ENCODE peak calls at places on chromosomes 16 and 17, in five cellular contexts. One of them, this sample, is unnamed.

GRCh38 chr17:39921323-39921722 is 2.9 kb upstream of the GSDMB start:
- DNase-seq in AG09319: no peak
- DNase-seq in T47D: no peak
- DNase-seq in HFFc6: no peak
- DNase-seq in activated T-helper 2 cell treated with anti-CD3 and anti-CD28 coated beads, Interferon-gamma antibody, Interleukin-2, Interleukin-4, amounts not matched to agents 10 μg/mL and 5 μg/mL and 100 μg/mL, durations not matched to agents 14 hours and 24 hours and 36 hours: no peak
- DNase-seq in this sample: no peak

GRCh38 chr17:16377804-16378400 is 3.0 kb upstream of the UBB start:
- DNase-seq in AG09319: no peak
- DNase-seq in T47D: no peak
- DNase-seq in HFFc6: peak
- DNase-seq in activated T-helper 2 cell treated with anti-CD3 and anti-CD28 coated beads, Interferon-gamma antibody, Interleukin-2, Interleukin-4, amounts not matched to agents 10 μg/mL and 5 μg/mL and 100 μg/mL, durations not matched to agents 14 hours and 24 hours and 36 hours: no peak
- DNase-seq in this sample: peak

GRCh38 chr16:62648256-62648655 is 612.0 kb upstream of the CDH8 start:
- DNase-seq in AG09319: no peak
- DNase-seq in T47D: no peak
- DNase-seq in HFFc6: no peak
- DNase-seq in activated T-helper 2 cell treated with anti-CD3 and anti-CD28 coated beads, Interferon-gamma antibody, Interleukin-2, Interleukin-4, amounts not matched to agents 10 μg/mL and 5 μg/mL and 100 μg/mL, durations not matched to agents 14 hours and 24 hours and 36 hours: no peak
- DNase-seq in this sample: no peak

GRCh38 chr16:27245276-27246231 is 23.0 kb downstream of the NSMCE1 start:
- DNase-seq in AG09319: peak
- DNase-seq in T47D: no peak
- DNase-seq in HFFc6: peak
- DNase-seq in activated T-helper 2 cell treated with anti-CD3 and anti-CD28 coated beads, Interferon-gamma antibody, Interleukin-2, Interleukin-4, amounts not matched to agents 10 μg/mL and 5 μg/mL and 100 μg/mL, durations not matched to agents 14 hours and 24 hours and 36 hours: peak
- DNase-seq in this sample: peak

GRCh38 chr16:56547120-56547948 is 17.5 kb upstream of the MT4 start:
- DNase-seq in AG09319: no peak
- DNase-seq in T47D: no peak
- DNase-seq in HFFc6: peak
- DNase-seq in activated T-helper 2 cell treated with anti-CD3 and anti-CD28 coated beads, Interferon-gamma antibody, Interleukin-2, Interleukin-4, amounts not matched to agents 10 μg/mL and 5 μg/mL and 100 μg/mL, durations not matched to agents 14 hours and 24 hours and 36 hours: no peak
- DNase-seq in this sample: peak

GRCh38 chr17:58312824-58313223 is 15.8 kb downstream of the TSPOAP1 start:
- DNase-seq in AG09319: no peak
- DNase-seq in T47D: peak
- DNase-seq in HFFc6: no peak
- DNase-seq in activated T-helper 2 cell treated with anti-CD3 and anti-CD28 coated beads, Interferon-gamma antibody, Interleukin-2, Interleukin-4, amounts not matched to agents 10 μg/mL and 5 μg/mL and 100 μg/mL, durations not matched to agents 14 hours and 24 hours and 36 hours: no peak
- DNase-seq in this sample: no peak

GRCh38 chr16:73053379-73054130 is 5.6 kb upstream of the ZFHX3 start:
- DNase-seq in AG09319: no peak
- DNase-seq in T47D: no peak
- DNase-seq in HFFc6: no peak
- DNase-seq in activated T-helper 2 cell treated with anti-CD3 and anti-CD28 coated beads, Interferon-gamma antibody, Interleukin-2, Interleukin-4, amounts not matched to agents 10 μg/mL and 5 μg/mL and 100 μg/mL, durations not matched to agents 14 hours and 24 hours and 36 hours: no peak
- DNase-seq in this sample: peak

GRCh38 chr17:15261063-15261817 is 3.9 kb downstream of the PMP22 start:
- DNase-seq in AG09319: no peak
- DNase-seq in T47D: no peak
- DNase-seq in HFFc6: peak
- DNase-seq in activated T-helper 2 cell treated with anti-CD3 and anti-CD28 coated beads, Interferon-gamma antibody, Interleukin-2, Interleukin-4, amounts not matched to agents 10 μg/mL and 5 μg/mL and 100 μg/mL, durations not matched to agents 14 hours and 24 hours and 36 hours: no peak
- DNase-seq in this sample: peak

GRCh38 chr16:88084881-88085280 is 133.6 kb downstream of the BANP start:
- DNase-seq in AG09319: no peak
- DNase-seq in T47D: no peak
- DNase-seq in HFFc6: peak
- DNase-seq in activated T-helper 2 cell treated with anti-CD3 and anti-CD28 coated beads, Interferon-gamma antibody, Interleukin-2, Interleukin-4, amounts not matched to agents 10 μg/mL and 5 μg/mL and 100 μg/mL, durations not matched to agents 14 hours and 24 hours and 36 hours: no peak
- DNase-seq in this sample: no peak

GRCh38 chr17:38453951-38454421 is 25.7 kb downstream of the ARHGAP23 start:
- DNase-seq in AG09319: no peak
- DNase-seq in T47D: peak
- DNase-seq in HFFc6: peak
- DNase-seq in activated T-helper 2 cell treated with anti-CD3 and anti-CD28 coated beads, Interferon-gamma antibody, Interleukin-2, Interleukin-4, amounts not matched to agents 10 μg/mL and 5 μg/mL and 100 μg/mL, durations not matched to agents 14 hours and 24 hours and 36 hours: no peak
- DNase-seq in this sample: no peak

GRCh38 chr16:46730126-46730525 is 18.0 kb downstream of the MYLK3 start:
- DNase-seq in AG09319: no peak
- DNase-seq in T47D: no peak
- DNase-seq in HFFc6: no peak
- DNase-seq in activated T-helper 2 cell treated with anti-CD3 and anti-CD28 coated beads, Interferon-gamma antibody, Interleukin-2, Interleukin-4, amounts not matched to agents 10 μg/mL and 5 μg/mL and 100 μg/mL, durations not matched to agents 14 hours and 24 hours and 36 hours: no peak
- DNase-seq in this sample: no peak

GRCh38 chr16:89574681-89575246 is 794 bp upstream of the CPNE7 start:
- DNase-seq in AG09319: no peak
- DNase-seq in T47D: no peak
- DNase-seq in HFFc6: peak
- DNase-seq in activated T-helper 2 cell treated with anti-CD3 and anti-CD28 coated beads, Interferon-gamma antibody, Interleukin-2, Interleukin-4, amounts not matched to agents 10 μg/mL and 5 μg/mL and 100 μg/mL, durations not matched to agents 14 hours and 24 hours and 36 hours: peak
- DNase-seq in this sample: no peak

GRCh38 chr16:78816499-78817441 is 717.3 kb downstream of the WWOX start:
- DNase-seq in AG09319: no peak
- DNase-seq in T47D: peak
- DNase-seq in HFFc6: no peak
- DNase-seq in activated T-helper 2 cell treated with anti-CD3 and anti-CD28 coated beads, Interferon-gamma antibody, Interleukin-2, Interleukin-4, amounts not matched to agents 10 μg/mL and 5 μg/mL and 100 μg/mL, durations not matched to agents 14 hours and 24 hours and 36 hours: no peak
- DNase-seq in this sample: no peak

GRCh38 chr16:1068451-1068850 is 4.1 kb upstream of the SSTR5 start:
- DNase-seq in AG09319: no peak
- DNase-seq in T47D: no peak
- DNase-seq in HFFc6: no peak
- DNase-seq in activated T-helper 2 cell treated with anti-CD3 and anti-CD28 coated beads, Interferon-gamma antibody, Interleukin-2, Interleukin-4, amounts not matched to agents 10 μg/mL and 5 μg/mL and 100 μg/mL, durations not matched to agents 14 hours and 24 hours and 36 hours: no peak
- DNase-seq in this sample: no peak

GRCh38 chr17:51493206-51493605 is 232.9 kb downstream of the UTP18 start:
- DNase-seq in AG09319: no peak
- DNase-seq in T47D: no peak
- DNase-seq in HFFc6: no peak
- DNase-seq in activated T-helper 2 cell treated with anti-CD3 and anti-CD28 coated beads, Interferon-gamma antibody, Interleukin-2, Interleukin-4, amounts not matched to agents 10 μg/mL and 5 μg/mL and 100 μg/mL, durations not matched to agents 14 hours and 24 hours and 36 hours: no peak
- DNase-seq in this sample: no peak

GRCh38 chr16:13665876-13666275 is 254.1 kb upstream of the ERCC4 start:
- DNase-seq in AG09319: no peak
- DNase-seq in T47D: no peak
- DNase-seq in HFFc6: no peak
- DNase-seq in activated T-helper 2 cell treated with anti-CD3 and anti-CD28 coated beads, Interferon-gamma antibody, Interleukin-2, Interleukin-4, amounts not matched to agents 10 μg/mL and 5 μg/mL and 100 μg/mL, durations not matched to agents 14 hours and 24 hours and 36 hours: no peak
- DNase-seq in this sample: no peak

GRCh38 chr17:62004388-62004787 is 60.7 kb downstream of the MED13 start:
- DNase-seq in AG09319: no peak
- DNase-seq in T47D: no peak
- DNase-seq in HFFc6: no peak
- DNase-seq in activated T-helper 2 cell treated with anti-CD3 and anti-CD28 coated beads, Interferon-gamma antibody, Interleukin-2, Interleukin-4, amounts not matched to agents 10 μg/mL and 5 μg/mL and 100 μg/mL, durations not matched to agents 14 hours and 24 hours and 36 hours: no peak
- DNase-seq in this sample: no peak

GRCh38 chr17:45813051-45813731 is 29.1 kb downstream of the CRHR1 start:
- DNase-seq in AG09319: no peak
- DNase-seq in T47D: peak
- DNase-seq in HFFc6: no peak
- DNase-seq in activated T-helper 2 cell treated with anti-CD3 and anti-CD28 coated beads, Interferon-gamma antibody, Interleukin-2, Interleukin-4, amounts not matched to agents 10 μg/mL and 5 μg/mL and 100 μg/mL, durations not matched to agents 14 hours and 24 hours and 36 hours: no peak
- DNase-seq in this sample: no peak

GRCh38 chr17:75738218-75738802 is 17.1 kb downstream of the ITGB4 start:
- DNase-seq in AG09319: no peak
- DNase-seq in T47D: no peak
- DNase-seq in HFFc6: peak
- DNase-seq in activated T-helper 2 cell treated with anti-CD3 and anti-CD28 coated beads, Interferon-gamma antibody, Interleukin-2, Interleukin-4, amounts not matched to agents 10 μg/mL and 5 μg/mL and 100 μg/mL, durations not matched to agents 14 hours and 24 hours and 36 hours: no peak
- DNase-seq in this sample: peak

GRCh38 chr16:53249331-53249730 is 184.9 kb upstream of the RBL2 start:
- DNase-seq in AG09319: no peak
- DNase-seq in T47D: no peak
- DNase-seq in HFFc6: no peak
- DNase-seq in activated T-helper 2 cell treated with anti-CD3 and anti-CD28 coated beads, Interferon-gamma antibody, Interleukin-2, Interleukin-4, amounts not matched to agents 10 μg/mL and 5 μg/mL and 100 μg/mL, durations not matched to agents 14 hours and 24 hours and 36 hours: no peak
- DNase-seq in this sample: no peak

GRCh38 chr16:28112908-28113307 is 49.4 kb upstream of the GSG1L start:
- DNase-seq in AG09319: no peak
- DNase-seq in T47D: no peak
- DNase-seq in HFFc6: no peak
- DNase-seq in activated T-helper 2 cell treated with anti-CD3 and anti-CD28 coated beads, Interferon-gamma antibody, Interleukin-2, Interleukin-4, amounts not matched to agents 10 μg/mL and 5 μg/mL and 100 μg/mL, durations not matched to agents 14 hours and 24 hours and 36 hours: no peak
- DNase-seq in this sample: no peak

GRCh38 chr17:59378621-59379194 is 47.3 kb downstream of the YPEL2 start:
- DNase-seq in AG09319: no peak
- DNase-seq in T47D: no peak
- DNase-seq in HFFc6: peak
- DNase-seq in activated T-helper 2 cell treated with anti-CD3 and anti-CD28 coated beads, Interferon-gamma antibody, Interleukin-2, Interleukin-4, amounts not matched to agents 10 μg/mL and 5 μg/mL and 100 μg/mL, durations not matched to agents 14 hours and 24 hours and 36 hours: no peak
- DNase-seq in this sample: peak

GRCh38 chr16:20866161-20866772 is 33.9 kb downstream of the DCUN1D3 start:
- DNase-seq in AG09319: no peak
- DNase-seq in T47D: no peak
- DNase-seq in HFFc6: peak
- DNase-seq in activated T-helper 2 cell treated with anti-CD3 and anti-CD28 coated beads, Interferon-gamma antibody, Interleukin-2, Interleukin-4, amounts not matched to agents 10 μg/mL and 5 μg/mL and 100 μg/mL, durations not matched to agents 14 hours and 24 hours and 36 hours: no peak
- DNase-seq in this sample: peak

GRCh38 chr17:62995377-62995885 is 29.4 kb downstream of the TANC2 start:
- DNase-seq in AG09319: no peak
- DNase-seq in T47D: peak
- DNase-seq in HFFc6: peak
- DNase-seq in activated T-helper 2 cell treated with anti-CD3 and anti-CD28 coated beads, Interferon-gamma antibody, Interleukin-2, Interleukin-4, amounts not matched to agents 10 μg/mL and 5 μg/mL and 100 μg/mL, durations not matched to agents 14 hours and 24 hours and 36 hours: no peak
- DNase-seq in this sample: peak

GRCh38 chr17:81401727-81402529 is 6.7 kb downstream of the BAHCC1 start:
- DNase-seq in AG09319: no peak
- DNase-seq in T47D: no peak
- DNase-seq in HFFc6: no peak
- DNase-seq in activated T-helper 2 cell treated with anti-CD3 and anti-CD28 coated beads, Interferon-gamma antibody, Interleukin-2, Interleukin-4, amounts not matched to agents 10 μg/mL and 5 μg/mL and 100 μg/mL, durations not matched to agents 14 hours and 24 hours and 36 hours: no peak
- DNase-seq in this sample: no peak

GRCh38 chr17:40219073-40219860 is at the start of gene WIPF2:
- DNase-seq in AG09319: peak
- DNase-seq in T47D: peak
- DNase-seq in HFFc6: peak
- DNase-seq in activated T-helper 2 cell treated with anti-CD3 and anti-CD28 coated beads, Interferon-gamma antibody, Interleukin-2, Interleukin-4, amounts not matched to agents 10 μg/mL and 5 μg/mL and 100 μg/mL, durations not matched to agents 14 hours and 24 hours and 36 hours: peak
- DNase-seq in this sample: peak

GRCh38 chr17:10192963-10193362 is 5.4 kb downstream of the GAS7 start:
- DNase-seq in AG09319: peak
- DNase-seq in T47D: no peak
- DNase-seq in HFFc6: peak
- DNase-seq in activated T-helper 2 cell treated with anti-CD3 and anti-CD28 coated beads, Interferon-gamma antibody, Interleukin-2, Interleukin-4, amounts not matched to agents 10 μg/mL and 5 μg/mL and 100 μg/mL, durations not matched to agents 14 hours and 24 hours and 36 hours: no peak
- DNase-seq in this sample: peak

GRCh38 chr16:87724490-87725291 is 41.1 kb downstream of the KLHDC4 start:
- DNase-seq in AG09319: no peak
- DNase-seq in T47D: no peak
- DNase-seq in HFFc6: no peak
- DNase-seq in activated T-helper 2 cell treated with anti-CD3 and anti-CD28 coated beads, Interferon-gamma antibody, Interleukin-2, Interleukin-4, amounts not matched to agents 10 μg/mL and 5 μg/mL and 100 μg/mL, durations not matched to agents 14 hours and 24 hours and 36 hours: no peak
- DNase-seq in this sample: no peak

GRCh38 chr17:80219013-80219776 is 938 bp downstream of the SGSH start:
- DNase-seq in AG09319: peak
- DNase-seq in T47D: peak
- DNase-seq in HFFc6: peak
- DNase-seq in activated T-helper 2 cell treated with anti-CD3 and anti-CD28 coated beads, Interferon-gamma antibody, Interleukin-2, Interleukin-4, amounts not matched to agents 10 μg/mL and 5 μg/mL and 100 μg/mL, durations not matched to agents 14 hours and 24 hours and 36 hours: peak
- DNase-seq in this sample: peak

GRCh38 chr17:59027750-59028149 is 78.9 kb downstream of the TRIM37 start:
- DNase-seq in AG09319: no peak
- DNase-seq in T47D: peak
- DNase-seq in HFFc6: no peak
- DNase-seq in activated T-helper 2 cell treated with anti-CD3 and anti-CD28 coated beads, Interferon-gamma antibody, Interleukin-2, Interleukin-4, amounts not matched to agents 10 μg/mL and 5 μg/mL and 100 μg/mL, durations not matched to agents 14 hours and 24 hours and 36 hours: no peak
- DNase-seq in this sample: no peak

GRCh38 chr17:43714338-43715149 is 44.0 kb downstream of the SOST start:
- DNase-seq in AG09319: no peak
- DNase-seq in T47D: peak
- DNase-seq in HFFc6: peak
- DNase-seq in activated T-helper 2 cell treated with anti-CD3 and anti-CD28 coated beads, Interferon-gamma antibody, Interleukin-2, Interleukin-4, amounts not matched to agents 10 μg/mL and 5 μg/mL and 100 μg/mL, durations not matched to agents 14 hours and 24 hours and 36 hours: no peak
- DNase-seq in this sample: no peak

This sample was measured in brain microvascular endothelial cell.